ENCODE peak calls at places on chromosomes 3 and 15, in four cellular contexts. One of them, this sample, is unnamed.

GRCh38 chr3:139261754-139262632 is 81.8 kb upstream of the MRPS22 start:
- DNase-seq in DND-41: no peak
- DNase-seq in IMR-90: no peak
- DNase-seq in NT2/D1: no peak
- DNase-seq in this sample: no peak

GRCh38 chr3:98755601-98756000 is 7.5 kb upstream of the ST3GAL6 start:
- DNase-seq in DND-41: no peak
- DNase-seq in IMR-90: no peak
- DNase-seq in NT2/D1: no peak
- DNase-seq in this sample: no peak

GRCh38 chr3:130465486-130465885 is 51.5 kb upstream of the COL6A6 start:
- DNase-seq in DND-41: no peak
- DNase-seq in IMR-90: no peak
- DNase-seq in NT2/D1: no peak
- DNase-seq in this sample: no peak

GRCh38 chr3:128787256-128788253 is 61.6 kb downstream of the RAB7A start:
- DNase-seq in DND-41: peak; percentile 35
- DNase-seq in IMR-90: peak; percentile 53
- DNase-seq in NT2/D1: no peak
- DNase-seq in this sample: peak; percentile 96

GRCh38 chr3:113615976-113616375 is 80.5 kb downstream of the USF3 start:
- DNase-seq in DND-41: no peak
- DNase-seq in IMR-90: no peak
- DNase-seq in NT2/D1: no peak
- DNase-seq in this sample: no peak

GRCh38 chr3:183375787-183376186 is 52.6 kb downstream of the MCF2L2 start:
- DNase-seq in DND-41: no peak
- DNase-seq in IMR-90: no peak
- DNase-seq in NT2/D1: no peak
- DNase-seq in this sample: no peak

GRCh38 chr15:96344120-96344705 is 13.7 kb downstream of the NR2F2 start:
- DNase-seq in DND-41: no peak
- DNase-seq in IMR-90: no peak
- DNase-seq in NT2/D1: no peak
- DNase-seq in this sample: no peak

GRCh38 chr3:28799084-28799483 is 450.5 kb upstream of the AZI2 start:
- DNase-seq in DND-41: no peak
- DNase-seq in IMR-90: peak; percentile 0
- DNase-seq in NT2/D1: peak; percentile 3
- DNase-seq in this sample: no peak

GRCh38 chr3:147680820-147681488 is 271.8 kb downstream of the ZIC1 start:
- DNase-seq in DND-41: no peak
- DNase-seq in IMR-90: peak; percentile 0
- DNase-seq in NT2/D1: no peak
- DNase-seq in this sample: no peak

GRCh38 chr3:121167374-121168139 is 259.6 kb downstream of the STXBP5L start:
- DNase-seq in DND-41: no peak
- DNase-seq in IMR-90: no peak
- DNase-seq in NT2/D1: no peak
- DNase-seq in this sample: no peak
- H3K9ac ChIP-seq in DND-41: no peak overlapping the region
- H3K9ac ChIP-seq in IMR-90: no peak overlapping the region
- H3K9ac ChIP-seq in NT2/D1: no peak overlapping the region
- H3K9ac ChIP-seq in this sample: no peak overlapping the region

DNA sequence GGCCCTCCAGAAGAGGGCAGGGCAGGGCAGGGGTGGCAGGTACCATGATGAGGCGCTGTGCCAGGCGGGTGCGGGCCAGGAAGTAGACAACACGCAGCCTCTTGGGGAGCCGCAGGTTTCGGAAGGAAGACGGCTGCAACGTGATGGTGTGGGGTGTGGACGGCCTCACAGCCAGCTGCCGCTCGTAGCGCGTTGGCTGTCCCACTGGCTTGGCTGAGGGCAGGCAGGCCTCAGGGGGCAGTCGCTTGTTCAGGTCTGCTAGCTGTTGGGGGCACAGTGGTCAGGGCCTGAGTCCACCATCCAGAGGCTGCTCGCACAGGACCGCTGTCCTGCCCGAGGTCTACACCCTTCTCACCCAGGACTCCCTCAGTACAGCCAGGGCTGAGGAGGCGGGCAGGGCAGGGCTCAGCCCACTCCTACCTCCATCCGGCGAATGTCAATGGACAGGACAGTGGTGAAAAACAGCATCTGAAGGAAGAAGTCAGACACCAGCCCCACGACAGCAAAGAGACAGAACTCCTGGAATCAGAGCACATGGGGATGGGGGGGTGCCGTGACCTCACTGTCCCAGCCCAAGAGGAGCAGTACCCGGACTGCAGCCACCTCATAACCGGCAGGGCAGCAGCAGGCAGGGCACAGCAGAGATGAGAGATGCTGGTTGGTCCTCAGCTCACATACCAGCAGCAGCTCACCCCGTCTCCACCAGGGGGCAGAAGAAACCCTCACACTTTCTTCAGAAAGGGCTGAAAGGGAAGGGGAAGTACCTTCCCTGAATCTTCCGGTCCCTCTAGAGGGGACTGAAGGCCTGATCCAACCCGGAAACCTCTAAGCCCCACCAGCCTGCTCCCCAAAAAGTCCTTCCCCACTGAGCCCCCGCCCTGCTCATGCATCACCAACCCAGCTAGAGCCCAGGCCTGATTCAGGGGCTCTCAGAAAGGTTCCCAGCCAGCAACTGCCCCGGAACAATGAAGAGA is 40.0 kb downstream of the PTPN23 start:
- DNase-seq in DND-41: peak; percentile 90
- DNase-seq in IMR-90: peak; percentile 83
- DNase-seq in NT2/D1: peak; percentile 87
- DNase-seq in this sample: peak; percentile 77
- H3K9ac ChIP-seq in DND-41: peak overlapping the region; percentile 49
- H3K9ac ChIP-seq in IMR-90: peak overlapping the region; percentile 46
- H3K9ac ChIP-seq in NT2/D1: peak overlapping the region; percentile 65
- H3K9ac ChIP-seq in this sample: no peak overlapping the region

GRCh38 chr15:45087513-45087912 is 26.5 kb downstream of the DUOX2 start:
- DNase-seq in DND-41: no peak
- DNase-seq in IMR-90: no peak
- DNase-seq in NT2/D1: no peak
- DNase-seq in this sample: no peak
- H3K9ac ChIP-seq in DND-41: no peak overlapping the region
- H3K9ac ChIP-seq in IMR-90: no peak overlapping the region
- H3K9ac ChIP-seq in NT2/D1: no peak overlapping the region
- H3K9ac ChIP-seq in this sample: no peak overlapping the region

DNA sequence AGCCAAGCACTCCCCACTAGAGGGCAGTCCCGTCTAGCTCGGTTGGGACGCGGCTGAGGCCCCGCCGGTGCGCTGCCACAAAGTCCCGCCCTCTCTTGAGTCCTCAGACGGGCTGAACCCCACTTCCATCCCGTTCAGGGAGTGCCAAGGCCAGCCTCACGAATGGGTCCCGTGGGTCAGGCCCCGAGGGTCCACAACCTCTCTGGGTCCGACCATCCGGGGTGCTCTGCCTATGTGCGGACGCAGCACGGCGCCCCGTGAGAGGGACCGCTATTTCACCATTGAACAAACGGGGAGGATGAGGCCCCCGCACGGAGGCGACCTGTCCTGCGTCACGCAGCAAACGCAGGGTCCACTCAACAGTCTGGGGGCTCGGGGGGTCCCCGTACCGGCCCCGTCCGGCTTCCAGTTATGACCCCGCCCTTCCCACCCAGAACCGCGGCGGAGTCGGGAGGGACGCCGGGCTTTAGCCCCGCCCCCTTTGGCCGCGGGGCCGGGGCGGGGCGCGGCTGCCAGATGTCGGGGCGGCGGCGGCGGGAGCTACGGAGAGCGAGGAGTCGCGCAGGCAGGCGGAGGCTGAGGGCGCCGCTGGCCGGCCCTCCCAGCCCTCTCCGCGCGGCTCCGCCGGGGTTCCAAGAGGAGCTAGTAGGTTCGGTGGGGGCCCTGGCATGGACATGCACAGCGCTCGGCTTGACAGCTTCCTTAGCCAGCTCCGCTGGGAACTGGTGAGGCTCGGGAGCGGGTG is at the start of gene INKA1:
- DNase-seq in DND-41: peak; percentile 85
- DNase-seq in IMR-90: peak; percentile 72
- DNase-seq in NT2/D1: peak; percentile 78
- DNase-seq in this sample: peak; percentile 82
- H3K9ac ChIP-seq in DND-41: peak within 1 kb of the TSS; percentile 59
- H3K9ac ChIP-seq in IMR-90: peak within 1 kb of the TSS; percentile 74
- H3K9ac ChIP-seq in NT2/D1: peak within 1 kb of the TSS; percentile 86
- H3K9ac ChIP-seq in this sample: peak within 1 kb of the TSS; percentile 71

DNA sequence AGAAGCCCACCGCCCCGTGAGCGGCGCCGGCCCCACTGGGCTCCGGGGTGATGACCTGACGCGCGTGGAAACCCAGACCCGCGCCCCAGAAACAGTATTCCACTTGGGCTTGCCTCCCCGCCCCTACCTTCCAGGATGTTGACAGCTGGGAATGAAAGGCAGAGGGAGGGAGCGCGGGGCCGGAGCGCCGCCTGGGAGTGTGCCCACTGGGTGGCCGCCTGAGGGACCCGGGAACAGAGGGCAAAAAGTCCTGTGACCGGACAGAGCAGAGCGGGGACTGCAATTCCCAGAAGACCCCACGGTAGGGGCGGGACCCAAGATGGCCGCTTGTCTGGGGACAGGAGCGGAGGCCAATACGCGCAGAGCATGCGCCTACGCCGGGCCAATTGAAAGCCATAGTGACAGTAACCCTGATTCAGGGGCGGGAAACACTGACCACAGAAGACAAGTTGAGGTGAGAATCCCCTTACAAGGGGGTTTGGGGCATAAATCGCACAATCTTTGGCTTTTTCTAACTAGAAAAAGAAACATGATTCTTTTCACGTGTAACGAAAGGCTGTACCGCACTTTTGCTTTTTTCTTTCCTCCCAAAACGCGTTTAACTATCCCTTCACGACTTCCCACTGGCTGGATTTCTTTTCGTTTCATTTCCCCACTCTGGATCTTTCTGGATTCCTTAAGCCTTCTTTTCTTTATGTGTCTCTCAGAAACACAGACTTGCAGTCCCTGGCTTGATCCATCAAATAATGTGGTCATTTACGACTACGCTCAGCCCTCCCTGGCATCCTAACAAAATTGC is at the start of gene FHIT:
- DNase-seq in DND-41: peak; percentile 90
- DNase-seq in IMR-90: peak; percentile 87
- DNase-seq in NT2/D1: peak; percentile 97
- DNase-seq in this sample: peak; percentile 86
- H3K9ac ChIP-seq in DND-41: peak within 1 kb of the TSS; percentile 63
- H3K9ac ChIP-seq in IMR-90: peak within 1 kb of the TSS; percentile 81
- H3K9ac ChIP-seq in NT2/D1: peak within 1 kb of the TSS; percentile 85
- H3K9ac ChIP-seq in this sample: peak within 1 kb of the TSS; percentile 60

GRCh38 chr3:13879102-13879945 is 547 bp downstream of the WNT7A start:
- DNase-seq in DND-41: no peak
- DNase-seq in IMR-90: no peak
- DNase-seq in NT2/D1: no peak
- DNase-seq in this sample: peak; percentile 68
- H3K9ac ChIP-seq in DND-41: no peak overlapping the region
- H3K9ac ChIP-seq in IMR-90: no peak overlapping the region
- H3K9ac ChIP-seq in NT2/D1: peak overlapping the region; percentile 72
- H3K9ac ChIP-seq in this sample: peak overlapping the region; percentile 16

GRCh38 chr3:10285307-10285706 is 7.4 kb downstream of the GHRL start:
- DNase-seq in DND-41: no peak
- DNase-seq in IMR-90: no peak
- DNase-seq in NT2/D1: no peak
- DNase-seq in this sample: no peak
- H3K9ac ChIP-seq in DND-41: no peak overlapping the region
- H3K9ac ChIP-seq in IMR-90: no peak overlapping the region
- H3K9ac ChIP-seq in NT2/D1: no peak overlapping the region
- H3K9ac ChIP-seq in this sample: no peak overlapping the region

GRCh38 chr3:158402590-158402989 is 168.4 kb upstream of the MLF1 start:
- DNase-seq in DND-41: no peak
- DNase-seq in IMR-90: no peak
- DNase-seq in NT2/D1: no peak
- DNase-seq in this sample: no peak
- H3K9ac ChIP-seq in DND-41: no peak overlapping the region
- H3K9ac ChIP-seq in IMR-90: no peak overlapping the region
- H3K9ac ChIP-seq in NT2/D1: no peak overlapping the region
- H3K9ac ChIP-seq in this sample: no peak overlapping the region

GRCh38 chr3:69086133-69086722 is 1.5 kb downstream of the ARL6IP5 start:
- DNase-seq in DND-41: peak; percentile 78
- DNase-seq in IMR-90: peak; percentile 92
- DNase-seq in NT2/D1: no peak
- DNase-seq in this sample: peak; percentile 94

GRCh38 chr3:69085543-69086132 is 901 bp downstream of the ARL6IP5 start:
- DNase-seq in DND-41: peak; percentile 35
- DNase-seq in IMR-90: no peak
- DNase-seq in NT2/D1: no peak
- DNase-seq in this sample: peak; percentile 30

GRCh38 chr3:69087030-69087791 is 2.5 kb downstream of the ARL6IP5 start:
- DNase-seq in DND-41: no peak
- DNase-seq in IMR-90: no peak
- DNase-seq in NT2/D1: no peak
- DNase-seq in this sample: no peak

GRCh38 chr3:69090021-69090420 is 5.3 kb downstream of the ARL6IP5 start:
- DNase-seq in DND-41: no peak
- DNase-seq in IMR-90: peak; percentile 84
- DNase-seq in NT2/D1: no peak
- DNase-seq in this sample: peak; percentile 82

GRCh38 chr3:69088033-69088432 is 3.3 kb downstream of the ARL6IP5 start:
- DNase-seq in DND-41: no peak
- DNase-seq in IMR-90: peak; percentile 70
- DNase-seq in NT2/D1: no peak
- DNase-seq in this sample: peak; percentile 65
- H3K9ac ChIP-seq in DND-41: no peak overlapping the region
- H3K9ac ChIP-seq in IMR-90: no peak overlapping the region
- H3K9ac ChIP-seq in NT2/D1: no peak overlapping the region
- H3K9ac ChIP-seq in this sample: peak overlapping the region; percentile 18

This sample was measured in mammary epithelial cell.